ENCODE peak calls at places on chromosomes 6 and 20, in ten cellular contexts. Y is HCT116, O is epithelial cell of esophagus, B is ascending aorta, U is lower lobe of right lung, N is choroid plexus epithelial cell, F is astrocyte of the cerebellum, Q is A549, P is nephron progenitor cell, X is HFF-Myc. Z is an unnamed sample.

GRCh38 chr6:35214869-35215664 is 1.3 kb downstream of the SCUBE3 start:
- DNase-seq in Y (no peak), O (no peak), B (no peak), U (no peak), N (no peak), F (no peak), Q (no peak), P (peak; percentile 54), X (no peak), Z (no peak)

GRCh38 chr20:38239406-38239805 is 21.1 kb downstream of the KIAA1755 start:
- DNase-seq in Y (no peak), O (no peak), B (no peak), U (no peak), N (no peak), F (no peak), Q (no peak), P (no peak), X (no peak), Z (no peak)

GRCh38 chr6:155497273-155497672 is 41.6 kb upstream of the NOX3 start:
- DNase-seq in Y (no peak), O (no peak), B (no peak), U (no peak), N (no peak), F (no peak), Q (no peak), P (no peak), X (no peak), Z (no peak)

GRCh38 chr20:9054176-9054575 is 14.7 kb upstream of the PLCB4 start:
- DNase-seq in Y (no peak), O (no peak), B (no peak), U (no peak), N (no peak), F (no peak), Q (no peak), P (no peak), X (no peak), Z (no peak)

GRCh38 chr6:32967151-32968091 is 973 bp upstream of the BRD2 start:
- DNase-seq in Y (peak; percentile 73), O (peak; percentile 56), B (no peak), U (no peak), N (peak; percentile 63), F (no peak), Q (no peak), P (no peak), X (no peak), Z (peak; percentile 66)

GRCh38 chr20:4130404-4131189 is 115.2 kb upstream of the RNF24 start:
- DNase-seq in Y (no peak), O (peak; percentile 75), B (peak; percentile 58), U (no peak), N (peak; percentile 47), F (no peak), Q (peak; percentile 69), P (no peak), X (peak; percentile 54), Z (peak; percentile 57)

GRCh38 chr6:45533394-45533793 is 155.7 kb upstream of the SUPT3H start:
- DNase-seq in Y (no peak), O (peak; percentile 8), B (no peak), U (no peak), N (no peak), F (no peak), Q (no peak), P (no peak), X (no peak), Z (no peak)

GRCh38 chr20:3133156-3133555 is 26.5 kb downstream of the FASTKD5 start:
- DNase-seq in Y (no peak), O (no peak), B (no peak), U (no peak), N (peak; percentile 48), F (no peak), Q (no peak), P (no peak), X (no peak), Z (no peak)

GRCh38 chr6:48764261-48764660 is 653.3 kb upstream of the PTCHD4 start:
- DNase-seq in Y (no peak), O (no peak), B (no peak), U (no peak), N (peak; percentile 23), F (no peak), Q (no peak), P (no peak), X (no peak), Z (no peak)

GRCh38 chr6:48766349-48766748 is 655.4 kb upstream of the PTCHD4 start:
- DNase-seq in Y (peak; percentile 79), O (peak; percentile 95), B (no peak), U (no peak), N (peak; percentile 75), F (peak; percentile 8), Q (no peak), P (no peak), X (no peak), Z (peak; percentile 42)

GRCh38 chr6:48765352-48765961 is 654.5 kb upstream of the PTCHD4 start:
- DNase-seq in Y (peak; percentile 59), O (peak; percentile 81), B (no peak), U (no peak), N (peak; percentile 87), F (peak; percentile 47), Q (no peak), P (peak; percentile 35), X (peak; percentile 32), Z (peak; percentile 47)
- TF ChIP-seq CTCF in Y (peak; percentile 66), O (peak; percentile 71), B (no peak), U (peak; percentile 48), N (peak; percentile 79), F (peak; percentile 67), Q (peak; percentile 42), P (peak; percentile 65), X (peak; percentile 57), Z (peak; percentile 46)

GRCh38 chr6:118893882-118894424 is at the start of gene ASF1A:
- DNase-seq in Y (peak; percentile 96), O (peak; percentile 99), B (peak; percentile 99), U (peak; percentile 97), N (peak; percentile 99), F (peak; percentile 98), Q (peak; percentile 56), P (peak; percentile 95), X (peak; percentile 97), Z (peak; percentile 96)

GRCh38 chr6:118896339-118897136 is 2.6 kb downstream of the ASF1A start:
- DNase-seq in Y (peak; percentile 69), O (peak; percentile 80), B (no peak), U (no peak), N (peak; percentile 80), F (no peak), Q (peak; percentile 18), P (no peak), X (no peak), Z (no peak)

GRCh38 chr6:118893095-118893881 is 664 bp upstream of the ASF1A start:
- DNase-seq in Y (no peak), O (peak; percentile 39), B (peak; percentile 70), U (no peak), N (peak; percentile 78), F (no peak), Q (no peak), P (peak; percentile 20), X (no peak), Z (no peak)

GRCh38 chr6:118895241-118895561 is 1.2 kb downstream of the ASF1A start:
- DNase-seq in Y (no peak), O (no peak), B (no peak), U (no peak), N (no peak), F (no peak), Q (no peak), P (no peak), X (no peak), Z (no peak)

DNA sequence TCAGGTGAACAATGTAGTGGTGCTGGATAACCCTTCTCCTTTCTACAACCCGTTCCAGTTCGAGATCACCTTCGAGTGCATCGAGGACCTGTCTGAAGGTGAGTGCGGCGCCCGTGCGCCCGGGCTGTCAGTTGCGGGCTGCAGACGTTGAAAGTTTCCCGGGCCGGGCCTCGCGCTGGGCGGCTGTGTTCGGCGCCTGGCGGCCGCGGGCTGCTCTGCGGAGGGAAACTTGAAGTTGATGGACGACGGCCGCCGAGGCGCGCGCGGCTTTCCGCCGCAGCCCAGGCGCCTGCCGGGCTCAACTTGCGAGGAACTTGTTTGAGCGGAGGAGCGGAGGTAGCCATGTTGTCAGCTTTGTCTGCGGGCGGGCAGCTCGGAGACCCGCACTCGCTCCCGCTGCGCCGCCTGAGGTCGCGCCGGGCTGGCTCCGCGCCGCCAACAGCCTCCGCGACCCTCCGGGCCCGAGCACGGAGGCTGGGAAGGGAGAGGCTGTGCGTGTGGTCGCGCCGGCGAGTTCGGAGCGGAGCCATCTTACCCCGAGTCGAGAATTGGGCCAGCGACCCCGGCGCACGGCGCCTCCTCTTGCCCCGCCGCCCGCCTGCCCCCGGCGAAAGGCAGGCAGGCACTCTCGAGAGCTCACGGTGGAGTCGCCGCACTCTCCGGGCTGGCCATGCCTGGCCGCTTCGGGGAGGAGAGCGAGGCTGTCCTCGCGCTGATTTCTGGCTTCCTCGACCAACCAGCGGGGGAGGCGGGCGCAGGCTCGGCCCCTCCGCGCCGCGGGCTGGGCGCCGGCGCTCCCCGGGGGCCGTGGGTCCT is 681 bp downstream of the ASF1A start:
- DNase-seq in Y (no peak), O (peak; percentile 72), B (peak; percentile 80), U (peak; percentile 76), N (peak; percentile 72), F (no peak), Q (peak; percentile 5), P (peak; percentile 77), X (no peak), Z (peak; percentile 56)
- TF ChIP-seq CTCF in Y (no peak), O (no peak), B (peak; percentile 3), U (no peak), N (no peak), F (peak; percentile 11), Q (no peak), P (no peak), X (no peak), Z (no peak)

GRCh38 chr6:152846825-152847224 is 96.2 kb downstream of the VIP start:
- DNase-seq in Y (no peak), O (peak; percentile 54), B (no peak), U (no peak), N (peak; percentile 5), F (no peak), Q (no peak), P (no peak), X (no peak), Z (no peak)

GRCh38 chr6:152848919-152849318 is 98.3 kb downstream of the VIP start:
- DNase-seq in Y (no peak), O (no peak), B (no peak), U (no peak), N (no peak), F (no peak), Q (no peak), P (no peak), X (no peak), Z (no peak)

DNA sequence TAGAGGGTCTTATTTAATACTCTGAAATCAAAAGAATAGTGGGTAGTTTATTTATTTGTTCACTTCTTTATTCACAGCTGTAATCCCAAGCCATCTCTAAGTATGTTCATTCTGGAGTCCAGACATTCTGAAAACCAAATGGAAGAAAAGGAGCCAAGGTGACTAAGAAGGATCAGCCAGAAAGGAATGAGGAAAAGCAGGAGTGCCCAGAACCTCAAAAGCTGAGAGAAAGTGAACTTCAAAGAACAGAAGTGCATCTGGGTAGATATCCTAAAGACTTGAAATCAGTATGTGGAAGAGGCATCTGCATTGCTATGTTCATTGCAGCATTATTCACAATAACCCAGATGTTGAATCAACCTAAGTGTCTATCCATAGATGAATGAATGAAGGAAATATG is 94.8 kb downstream of the VIP start:
- DNase-seq in Y (no peak), O (peak; percentile 50), B (no peak), U (no peak), N (no peak), F (no peak), Q (no peak), P (no peak), X (no peak), Z (no peak)
- TF ChIP-seq CTCF in Y (no peak), O (no peak), B (no peak), U (no peak), N (no peak), F (no peak), Q (no peak), P (no peak), X (no peak), Z (no peak)

DNA sequence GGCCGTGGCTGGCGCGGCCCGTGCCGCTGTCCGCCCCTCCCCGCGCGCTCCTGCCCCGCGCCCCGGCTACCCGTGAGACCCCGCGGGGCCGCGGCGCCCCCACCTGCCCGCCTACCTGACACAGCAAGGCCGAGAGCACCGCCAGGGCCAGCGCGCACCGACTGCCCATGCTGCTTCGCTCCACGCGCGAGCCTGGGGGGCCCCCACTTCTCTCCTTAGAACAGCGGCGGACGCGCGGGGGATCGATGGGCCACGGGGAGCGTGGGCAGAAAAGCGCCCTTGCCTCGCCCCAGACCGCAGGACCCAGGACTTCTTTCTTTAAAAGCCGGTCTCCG is 940 bp downstream of the DLL1 start:
- DNase-seq in Y (no peak), O (peak; percentile 22), B (peak; percentile 65), U (no peak), N (no peak), F (no peak), Q (no peak), P (peak; percentile 47), X (no peak), Z (no peak)
- TF ChIP-seq CTCF in Y (no peak), O (no peak), B (no peak), U (no peak), N (no peak), F (no peak), Q (no peak), P (no peak), X (no peak), Z (no peak)